ENCODE peak calls at places on chromosome 9, in six cellular contexts. V, W, A, Y, U and Q are unnamed samples.

GRCh38 chr9:134319306-134320194 is 6.7 kb upstream of the RXRA start:
- DNase-seq in V (no peak), W (no peak), A (no peak), Y (no peak), U (no peak), Q (no peak)

GRCh38 chr9:75997196-75997595 is 106.7 kb downstream of the PCSK5 start:
- DNase-seq in V (no peak), W (no peak), A (no peak), Y (no peak), U (no peak), Q (no peak)

GRCh38 chr9:81559741-81560140 is 129.6 kb downstream of the TLE1 start:
- DNase-seq in V (peak), W (peak), A (peak), Y (no peak), U (no peak), Q (no peak)

GRCh38 chr9:128632486-128632885 is 24.2 kb downstream of the DYNC2I2 start:
- DNase-seq in V (no peak), W (no peak), A (no peak), Y (no peak), U (no peak), Q (no peak)

GRCh38 chr9:105632807-105633206 is 29.4 kb upstream of the TAL2 start:
- DNase-seq in V (no peak), W (no peak), A (no peak), Y (no peak), U (no peak), Q (no peak)

GRCh38 chr9:21854119-21854518 is 51.7 kb downstream of the MTAP start:
- DNase-seq in V (no peak), W (no peak), A (no peak), Y (no peak), U (no peak), Q (no peak)

GRCh38 chr9:131254107-131254491 is 22.2 kb downstream of the FAM78A start:
- DNase-seq in V (no peak), W (no peak), A (no peak), Y (no peak), U (no peak), Q (no peak)

GRCh38 chr9:114429488-114429887 is 41.7 kb upstream of the AKNA start:
- DNase-seq in V (no peak), W (no peak), A (no peak), Y (no peak), U (no peak), Q (no peak)

GRCh38 chr9:115146581-115147021 is 28.6 kb upstream of the TNC start:
- DNase-seq in V (no peak), W (no peak), A (peak), Y (no peak), U (no peak), Q (no peak)

GRCh38 chr9:27520986-27521385 is 3.1 kb upstream of the IFNK start:
- DNase-seq in V (no peak), W (no peak), A (no peak), Y (no peak), U (no peak), Q (no peak)

GRCh38 chr9:89766981-89767380 is 162.2 kb downstream of the GADD45G start:
- DNase-seq in V (no peak), W (no peak), A (no peak), Y (no peak), U (no peak), Q (no peak)

GRCh38 chr9:129676970-129677369 is 11.5 kb downstream of the PRRX2 start:
- DNase-seq in V (peak), W (no peak), A (no peak), Y (peak), U (no peak), Q (no peak)

GRCh38 chr9:27160636-27161035 is 51.6 kb downstream of the TEK start:
- DNase-seq in V (no peak), W (no peak), A (no peak), Y (no peak), U (no peak), Q (no peak)

GRCh38 chr9:91930475-91930874 is 19.6 kb downstream of the ROR2 start:
- DNase-seq in V (no peak), W (no peak), A (peak), Y (no peak), U (no peak), Q (no peak)

GRCh38 chr9:92385953-92386352 is 18.4 kb downstream of the OGN start:
- DNase-seq in V (no peak), W (no peak), A (peak), Y (no peak), U (no peak), Q (no peak)

GRCh38 chr9:3498691-3499090 is 27.1 kb downstream of the RFX3 start:
- DNase-seq in V (no peak), W (no peak), A (peak), Y (peak), U (no peak), Q (no peak)

GRCh38 chr9:71812385-71812784 is 44.1 kb upstream of the CEMIP2 start:
- DNase-seq in V (no peak), W (no peak), A (peak), Y (no peak), U (no peak), Q (no peak)

GRCh38 chr9:113523421-113524141 is 60.1 kb downstream of the RGS3 start:
- DNase-seq in V (no peak), W (no peak), A (no peak), Y (no peak), U (no peak), Q (peak)

GRCh38 chr9:71587576-71588362 is 180.5 kb downstream of the CEMIP2 start:
- DNase-seq in V (no peak), W (peak), A (peak), Y (no peak), U (no peak), Q (no peak)

GRCh38 chr9:119649205-119649604 is 280.0 kb upstream of the BRINP1 start:
- DNase-seq in V (no peak), W (no peak), A (no peak), Y (no peak), U (no peak), Q (no peak)

GRCh38 chr9:36132081-36132480 is 4.5 kb upstream of the GLIPR2 start:
- DNase-seq in V (no peak), W (no peak), A (peak), Y (no peak), U (no peak), Q (no peak)

GRCh38 chr9:38414040-38414723 is 10.1 kb downstream of the IGFBPL1 start:
- DNase-seq in V (no peak), W (no peak), A (no peak), Y (no peak), U (no peak), Q (no peak)

GRCh38 chr9:5629312-5630037 is 568 bp downstream of the RIC1 start:
- DNase-seq in V (no peak), W (peak), A (no peak), Y (peak), U (no peak), Q (no peak)

GRCh38 chr9:88998911-88999310 is 7.6 kb downstream of the S1PR3 start:
- DNase-seq in V (no peak), W (no peak), A (no peak), Y (no peak), U (no peak), Q (no peak)

GRCh38 chr9:105957830-105958229 is 263.5 kb downstream of the TMEM38B start:
- DNase-seq in V (no peak), W (no peak), A (no peak), Y (no peak), U (no peak), Q (no peak)

GRCh38 chr9:129036923-129037766 is 719 bp downstream of the MIGA2 start:
- DNase-seq in V (no peak), W (no peak), A (no peak), Y (no peak), U (peak), Q (no peak)

GRCh38 chr9:122475717-122476116 is 2.0 kb downstream of the OR1J1 start:
- DNase-seq in V (no peak), W (no peak), A (peak), Y (no peak), U (no peak), Q (no peak)

GRCh38 chr9:35566417-35566816 is 38.6 kb upstream of the TESK1 start:
- DNase-seq in V (no peak), W (no peak), A (no peak), Y (no peak), U (no peak), Q (no peak)

GRCh38 chr9:75866273-75866871 is 24.1 kb upstream of the PCSK5 start:
- DNase-seq in V (peak), W (no peak), A (peak), Y (peak), U (peak), Q (no peak)

GRCh38 chr9:37035472-37036236 is 1.6 kb upstream of the PAX5 start:
- DNase-seq in V (no peak), W (no peak), A (no peak), Y (peak), U (no peak), Q (no peak)

GRCh38 chr9:31355965-31356364 is 1028.5 kb upstream of the ACO1 start:
- DNase-seq in V (no peak), W (no peak), A (no peak), Y (no peak), U (no peak), Q (no peak)

GRCh38 chr9:112059145-112059979 is 115.7 kb downstream of the SUSD1 start:
- DNase-seq in V (peak), W (peak), A (peak), Y (no peak), U (no peak), Q (no peak)

GRCh38 chr9:37415011-37415719 is 7.3 kb upstream of the GRHPR start:
- DNase-seq in V (peak), W (peak), A (peak), Y (peak), U (peak), Q (no peak)

GRCh38 chr9:14314424-14314928 is 535 bp upstream of the NFIB start:
- DNase-seq in V (peak), W (peak), A (peak), Y (peak), U (peak), Q (no peak)

GRCh38 chr9:122071716-122072115 is 21.4 kb downstream of the TTLL11 start:
- DNase-seq in V (no peak), W (no peak), A (no peak), Y (peak), U (no peak), Q (no peak)

GRCh38 chr9:6827370-6827949 is 69.7 kb downstream of the KDM4C start:
- DNase-seq in V (peak), W (peak), A (peak), Y (peak), U (peak), Q (peak)

GRCh38 chr9:3920586-3921582 is 379.0 kb downstream of the GLIS3 start:
- DNase-seq in V (peak), W (no peak), A (peak), Y (no peak), U (no peak), Q (no peak)

GRCh38 chr9:12091865-12092527 is 601.2 kb upstream of the TYRP1 start:
- DNase-seq in V (no peak), W (no peak), A (no peak), Y (no peak), U (no peak), Q (no peak)

DNA sequence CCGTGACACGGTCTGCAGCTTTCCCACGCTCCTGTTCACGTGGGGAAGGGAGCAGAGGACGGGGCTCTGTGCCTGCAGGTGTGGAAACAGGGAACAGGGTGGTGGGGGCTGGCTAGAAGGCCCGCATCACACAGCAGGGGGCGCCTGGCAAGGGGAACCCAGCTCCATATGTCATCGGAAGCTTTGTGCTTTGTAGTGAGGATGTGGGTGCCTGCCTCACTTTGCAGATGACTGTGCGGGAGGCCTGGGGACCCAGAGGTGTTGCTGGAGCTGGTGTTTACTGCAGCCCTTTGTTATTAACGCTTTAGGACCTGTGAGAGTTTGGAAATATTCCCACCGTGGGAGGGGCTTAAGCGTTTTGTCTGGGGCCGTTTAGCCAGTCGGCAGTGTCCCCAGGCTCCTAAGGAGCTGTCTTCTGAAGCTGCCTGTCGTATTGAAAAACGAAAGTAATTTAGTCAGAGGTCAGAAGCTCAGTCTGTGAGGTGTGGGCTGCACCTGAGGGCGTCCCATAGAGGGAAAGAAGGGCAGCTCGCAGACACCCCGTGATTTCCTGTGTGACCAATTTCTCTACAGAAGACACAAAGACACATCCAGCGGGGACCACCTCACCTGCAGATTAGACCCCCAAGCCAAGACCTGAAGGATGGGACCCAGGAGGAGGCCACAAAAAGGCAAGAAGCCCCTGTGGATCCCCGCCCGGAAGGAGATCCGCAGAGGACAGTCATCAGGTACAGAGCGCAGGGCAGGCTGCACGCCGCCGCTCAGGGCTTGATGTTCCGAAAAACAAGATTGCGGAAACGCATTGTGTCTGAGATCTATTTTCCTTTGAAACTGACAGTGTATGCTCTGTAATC is 9.1 kb downstream of the MAN1B1 start:
- DNase-seq in V (no peak), W (no peak), A (no peak), Y (peak), U (peak), Q (peak)
- TF ChIP-seq SMC3 in V (no peak), W (no peak), A (no peak), Y (no peak), U (peak), Q (peak)

DNA sequence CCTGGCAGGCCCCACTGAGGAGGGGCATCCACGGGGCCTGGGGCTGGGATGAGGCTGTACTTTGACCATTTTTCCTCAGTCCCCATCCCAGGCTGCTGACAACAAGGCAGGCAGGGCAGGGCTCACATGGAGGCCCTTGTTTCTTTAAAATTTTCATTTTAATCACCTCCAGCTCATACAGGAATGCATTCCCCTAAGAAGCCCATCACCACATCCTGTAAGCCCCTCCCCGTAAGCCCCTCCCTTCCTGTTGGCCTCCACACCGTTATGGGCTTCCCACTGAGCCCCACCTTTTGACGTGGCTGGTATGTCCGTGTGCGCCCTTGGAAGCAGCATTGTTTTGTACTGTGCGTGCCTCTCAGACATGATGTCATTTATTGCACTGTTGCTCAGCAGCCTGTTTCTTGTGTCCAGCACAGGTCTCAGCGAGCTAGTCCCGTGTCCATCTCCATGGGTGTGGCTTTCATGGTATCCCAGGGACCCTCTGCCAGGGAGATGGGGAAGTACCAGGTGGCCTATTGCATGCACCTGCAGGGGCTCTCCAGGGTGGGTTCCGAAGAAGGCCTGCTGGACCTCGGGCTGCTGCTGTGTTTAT is 22.4 kb downstream of the PHF2 start:
- DNase-seq in V (no peak), W (no peak), A (no peak), Y (no peak), U (no peak), Q (no peak)
- TF ChIP-seq SMC3 in V (no peak), W (no peak), A (no peak), Y (no peak), U (no peak), Q (no peak)

GRCh38 chr9:107566596-107566995 is 77.0 kb upstream of the KLF4 start:
- DNase-seq in V (no peak), W (no peak), A (peak), Y (no peak), U (no peak), Q (no peak)

DNA sequence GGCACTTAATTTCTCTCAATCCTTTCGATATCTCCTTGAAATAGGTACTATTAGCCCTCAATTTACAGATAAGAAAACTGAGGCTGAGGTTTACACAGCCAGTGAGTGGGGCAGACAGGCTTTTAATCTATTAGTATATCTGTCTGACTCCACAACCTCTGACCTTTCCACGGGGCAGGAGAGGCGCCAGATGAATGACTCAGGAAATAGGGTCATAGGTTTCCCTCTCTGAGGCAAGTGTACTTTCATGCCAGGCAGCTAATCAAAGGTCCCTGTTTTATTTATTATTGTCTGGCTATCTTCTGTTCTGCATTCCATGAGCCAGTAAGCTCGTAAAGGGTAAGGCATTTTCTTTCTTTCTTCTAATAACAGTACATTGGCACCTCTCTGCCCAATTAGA is 79.6 kb upstream of the KLF4 start:
- DNase-seq in V (no peak), W (no peak), A (peak), Y (no peak), U (no peak), Q (no peak)
- TF ChIP-seq SMC3 in V (no peak), W (no peak), A (no peak), Y (no peak), U (no peak), Q (no peak)

GRCh38 chr9:101706929-101707328 is 31.5 kb downstream of the GRIN3A start:
- DNase-seq in V (no peak), W (no peak), A (no peak), Y (peak), U (no peak), Q (no peak)

GRCh38 chr9:101706261-101706798 is 32.1 kb downstream of the GRIN3A start:
- DNase-seq in V (no peak), W (no peak), A (no peak), Y (no peak), U (no peak), Q (no peak)

GRCh38 chr9:101707708-101708107 is 30.7 kb downstream of the GRIN3A start:
- DNase-seq in V (no peak), W (no peak), A (no peak), Y (no peak), U (no peak), Q (no peak)

GRCh38 chr9:101708855-101709254 is 29.6 kb downstream of the GRIN3A start:
- DNase-seq in V (no peak), W (no peak), A (no peak), Y (no peak), U (no peak), Q (no peak)

GRCh38 chr9:101711330-101711941 is 27.0 kb downstream of the GRIN3A start:
- DNase-seq in V (peak), W (peak), A (no peak), Y (peak), U (peak), Q (no peak)
- TF ChIP-seq SMC3 in V (no peak), W (no peak), A (peak), Y (no peak), U (peak), Q (peak)

GRCh38 chr9:136022731-136023400 is 61.7 kb upstream of the UBAC1 start:
- DNase-seq in V (no peak), W (no peak), A (no peak), Y (peak), U (no peak), Q (no peak)
- TF ChIP-seq SMC3 in V (no peak), W (no peak), A (no peak), Y (no peak), U (no peak), Q (no peak)

GRCh38 chr9:9751996-9752395 is 860.8 kb downstream of the PTPRD start:
- DNase-seq in V (no peak), W (no peak), A (no peak), Y (no peak), U (no peak), Q (no peak)
- TF ChIP-seq SMC3 in V (no peak), W (no peak), A (no peak), Y (no peak), U (no peak), Q (no peak)

DNA sequence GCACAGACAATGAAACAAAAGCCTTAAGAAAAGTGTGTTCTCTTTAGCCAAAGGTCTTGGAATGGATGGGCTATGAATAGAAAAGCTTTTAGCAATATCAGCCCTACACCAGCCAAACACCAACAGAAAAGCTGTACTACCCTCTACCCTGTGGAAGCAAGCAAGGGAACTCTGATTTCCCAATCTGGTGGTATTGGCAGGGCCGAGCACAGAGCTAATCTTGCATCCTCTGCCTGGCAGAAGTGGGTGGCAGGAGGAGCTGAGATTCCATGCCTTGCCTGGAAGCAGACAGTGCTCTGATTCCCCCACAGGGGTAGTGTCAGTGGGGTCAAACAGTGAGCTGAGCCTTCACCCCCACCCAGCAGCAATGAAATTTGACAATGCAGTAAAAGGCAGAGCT is 29.6 kb upstream of the ZNF782 start:
- DNase-seq in V (no peak), W (no peak), A (no peak), Y (no peak), U (no peak), Q (no peak)
- TF ChIP-seq SMC3 in V (no peak), W (no peak), A (no peak), Y (no peak), U (no peak), Q (no peak)

DNA sequence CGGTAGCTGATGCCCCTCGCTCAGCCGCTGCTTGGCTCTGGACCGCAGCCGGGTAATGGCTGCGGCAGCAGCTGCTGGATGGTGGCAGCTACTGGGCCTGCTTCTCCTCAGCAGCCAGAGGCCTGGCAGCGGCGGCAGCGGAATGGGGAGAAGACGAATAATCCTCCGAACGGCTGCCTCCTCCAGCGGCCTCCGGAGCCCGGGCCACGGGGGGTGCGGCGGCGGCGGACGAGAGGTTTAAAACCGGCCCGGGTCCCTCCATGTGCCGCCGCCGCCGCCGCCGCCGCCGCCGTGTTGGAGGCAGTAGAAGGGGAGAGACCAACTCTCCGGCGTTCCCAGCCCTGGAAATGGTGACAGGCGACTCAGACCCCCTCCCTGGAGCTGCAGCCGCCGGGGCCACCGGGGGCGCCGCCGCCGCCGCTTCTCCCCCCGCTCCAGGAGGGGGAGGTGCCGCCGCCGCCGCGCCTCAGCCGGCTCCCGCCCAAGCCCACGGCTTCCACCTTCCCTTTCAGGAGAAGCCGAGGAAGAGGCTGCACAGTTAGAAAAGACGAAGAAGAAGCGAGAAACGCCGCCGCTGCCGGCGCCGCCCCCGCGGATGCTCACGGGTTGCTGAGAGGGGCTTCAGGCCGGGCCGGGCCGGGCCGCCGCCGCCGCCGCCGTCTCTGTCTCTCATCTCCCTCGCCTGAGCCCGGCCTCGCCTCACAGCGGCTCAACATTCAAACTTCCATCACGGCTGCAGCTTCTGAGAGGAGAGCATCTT is 118.4 kb upstream of the PRSS3 start:
- DNase-seq in V (no peak), W (peak), A (peak), Y (peak), U (peak), Q (no peak)
- TF ChIP-seq SMC3 in V (no peak), W (no peak), A (no peak), Y (no peak), U (no peak), Q (no peak)